ENCODE peak calls at places on chromosomes 4 and X, in five cellular contexts. H, C, Q, Y and I are unnamed samples.

GRCh38 chr4:79164961-79165610 is 160.8 kb downstream of the NAA11 start:
- DNase-seq in C (no peak), Y (no peak), H (no peak), Q (no peak), I (no peak)

GRCh38 chr4:125321709-125322362 is 7.1 kb downstream of the FAT4 start:
- DNase-seq in C (peak), H (no peak), Q (no peak), Y (peak), I (peak)

GRCh38 chrX:29890646-29891200 is 324.6 kb upstream of the MAGEB2 start:
- DNase-seq in Q (no peak), Y (peak), H (no peak), C (no peak), I (peak)

GRCh38 chr4:142519342-142519741 is 326.8 kb downstream of the INPP4B start:
- DNase-seq in C (no peak), Q (no peak), H (no peak), Y (peak), I (no peak)

GRCh38 chrX:24426340-24426913 is 38.7 kb upstream of the PDK3 start:
- DNase-seq in Q (no peak), H (peak), Y (no peak), C (peak), I (peak)

GRCh38 chr4:77817304-77818076 is 1.7 kb downstream of the CNOT6L start:
- DNase-seq in C (no peak), Y (peak), H (peak), Q (no peak), I (peak)

GRCh38 chr4:150828159-150828558 is 186.9 kb downstream of the LRBA start:
- DNase-seq in Y (no peak), Q (no peak), C (no peak), H (peak), I (no peak)

GRCh38 chr4:5051210-5051691 is at the start of gene STK32B:
- DNase-seq in Y (peak), C (no peak), Q (no peak), H (no peak), I (peak)

GRCh38 chr4:108828620-108829019 is 65.8 kb upstream of the ETNPPL start:
- DNase-seq in Y (no peak), C (no peak), Q (no peak), H (no peak), I (no peak)

GRCh38 chrX:133171962-133172708 is 46.0 kb downstream of the TFDP3 start:
- DNase-seq in H (peak), Q (peak), C (no peak), Y (no peak), I (peak)

GRCh38 chrX:23035493-23035892 is 35.7 kb downstream of the DDX53 start:
- DNase-seq in H (no peak), Q (no peak), Y (no peak), C (no peak), I (no peak)

GRCh38 chrX:74613350-74614192 is 853 bp downstream of the RLIM start:
- DNase-seq in C (no peak), H (peak), Y (peak), Q (no peak), I (peak)

GRCh38 chr4:151555151-151555945 is 146.4 kb downstream of the FHIP1A start:
- DNase-seq in Q (no peak), Y (peak), H (peak), C (no peak), I (no peak)

GRCh38 chr4:54228563-54229501 is at the start of gene PDGFRA:
- DNase-seq in C (no peak), Y (peak), Q (no peak), H (no peak), I (peak)

GRCh38 chr4:5365071-5366008 is 314.1 kb downstream of the STK32B start:
- DNase-seq in H (no peak), C (peak), Y (peak), Q (peak), I (peak)

GRCh38 chr4:4852591-4853362 is 6.7 kb upstream of the MSX1 start:
- DNase-seq in C (no peak), Y (peak), Q (no peak), H (no peak), I (peak)

GRCh38 chr4:84966382-84967291 is at the start of gene WDFY3:
- DNase-seq in Y (peak), C (no peak), H (no peak), Q (peak), I (peak)

GRCh38 chrX:101740642-101741041 is 81.0 kb upstream of the ARMCX2 start:
- DNase-seq in Y (no peak), C (no peak), Q (no peak), H (no peak), I (no peak)

GRCh38 chr4:138981930-138982390 is 33.6 kb upstream of the NOCT start:
- DNase-seq in Q (no peak), Y (peak), H (no peak), C (no peak), I (peak)

GRCh38 chr4:15013585-15013984 is 11.3 kb downstream of the CPEB2 start:
- DNase-seq in Q (no peak), Y (no peak), C (no peak), H (no peak), I (no peak)

GRCh38 chr4:15914736-15915135 is 23.8 kb downstream of the FGFBP1 start:
- DNase-seq in Q (no peak), Y (no peak), H (no peak), C (no peak), I (no peak)

GRCh38 chr4:627347-627746 is 2.0 kb downstream of the PDE6B start:
- DNase-seq in H (no peak), Y (no peak), Q (no peak), C (no peak), I (no peak)

GRCh38 chr4:148954011-148954749 is 512.0 kb upstream of the NR3C2 start:
- DNase-seq in Q (no peak), C (no peak), H (no peak), Y (no peak), I (no peak)

GRCh38 chr4:88191404-88191803 is 33.0 kb upstream of the ABCG2 start:
- DNase-seq in H (no peak), C (no peak), Y (no peak), Q (no peak), I (no peak)

GRCh38 chrX:100316987-100317386 is 93.1 kb downstream of the PCDH19 start:
- DNase-seq in H (no peak), Y (peak), Q (no peak), C (no peak), I (peak)

GRCh38 chrX:46918434-46918833 is 6.2 kb downstream of the JADE3 start:
- DNase-seq in Y (no peak), H (no peak), C (no peak), Q (no peak), I (peak)

DNA sequence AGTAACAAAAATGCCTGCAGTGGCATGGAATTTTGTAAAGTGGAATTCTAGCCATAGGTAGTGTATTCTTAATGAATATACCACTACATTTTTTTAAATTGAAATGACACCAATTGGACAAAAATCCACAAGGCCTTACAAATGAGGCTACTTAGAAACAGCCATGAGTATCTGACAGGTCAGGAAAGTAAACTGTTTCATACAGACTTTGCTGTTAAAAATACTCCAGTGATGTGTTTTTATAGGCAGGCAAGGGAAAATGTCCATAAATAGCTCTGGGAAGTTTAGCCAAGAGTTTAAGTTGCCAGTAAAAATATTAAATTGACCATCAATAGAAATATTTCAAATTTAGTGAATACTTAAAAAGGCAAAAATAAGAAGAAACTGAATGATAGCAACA is 41.8 kb upstream of the PDLIM5 start:
- DNase-seq in H (peak), Q (no peak), Y (peak), C (no peak), I (peak)
- H3K9ac ChIP-seq in H (no peak), Q (no peak), Y (no peak), C (no peak), I (peak)

GRCh38 chr4:146654976-146655761 is 16.5 kb downstream of the POU4F2 start:
- DNase-seq in H (no peak), C (no peak), Q (no peak), Y (peak), I (peak)
- H3K9ac ChIP-seq in H (no peak), C (no peak), Q (no peak), Y (no peak), I (no peak)

GRCh38 chr4:64001229-64001898 is 407.9 kb downstream of the TECRL start:
- DNase-seq in C (no peak), H (no peak), Y (no peak), Q (no peak), I (no peak)
- H3K9ac ChIP-seq in C (no peak), H (no peak), Y (no peak), Q (no peak), I (no peak)

DNA sequence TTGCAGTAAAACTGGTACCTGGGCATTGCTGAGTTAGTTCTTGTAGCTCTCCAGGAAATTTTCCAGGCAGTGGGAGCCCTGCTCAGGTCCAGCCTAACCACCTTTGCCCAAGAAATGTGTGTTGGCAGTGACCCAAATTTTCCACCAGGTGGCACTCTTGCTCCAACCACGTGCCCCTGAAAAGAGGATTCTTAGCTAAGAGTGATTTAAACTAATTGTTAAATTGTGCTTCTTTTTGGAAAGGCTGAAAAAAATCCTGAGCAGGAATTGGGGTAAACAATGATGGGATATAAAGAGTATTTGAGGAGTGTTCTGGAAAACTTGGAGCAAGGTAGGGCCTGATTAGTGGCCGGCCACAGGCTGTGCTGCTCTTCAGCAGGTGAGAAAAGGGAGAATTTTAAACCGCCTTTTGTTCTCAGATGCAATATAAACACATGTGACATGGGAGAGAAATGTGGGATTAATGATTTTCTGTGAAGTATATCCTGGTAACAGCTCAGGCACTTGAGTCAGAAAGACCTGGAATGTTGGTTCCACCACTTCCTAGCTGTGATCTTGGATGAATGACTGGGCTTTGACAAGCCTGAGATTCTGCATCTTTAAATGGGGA is 219.6 kb downstream of the PTTG2 start:
- DNase-seq in Y (peak), C (no peak), Q (no peak), H (peak), I (peak)
- H3K9ac ChIP-seq in Y (no peak), C (peak), Q (no peak), H (no peak), I (no peak)

GRCh38 chr4:8868321-8869001 is 3.2 kb downstream of the HMX1 start:
- DNase-seq in Q (no peak), H (no peak), Y (no peak), C (no peak), I (no peak)

GRCh38 chr4:8869002-8869878 is 2.4 kb downstream of the HMX1 start:
- DNase-seq in Q (no peak), Y (no peak), C (no peak), H (no peak), I (no peak)

GRCh38 chr4:8866421-8866820 is 5.2 kb downstream of the HMX1 start:
- DNase-seq in Y (no peak), C (no peak), H (no peak), Q (no peak), I (no peak)

GRCh38 chr4:8866828-8867623 is 4.6 kb downstream of the HMX1 start:
- DNase-seq in Q (no peak), H (no peak), C (no peak), Y (no peak), I (no peak)

DNA sequence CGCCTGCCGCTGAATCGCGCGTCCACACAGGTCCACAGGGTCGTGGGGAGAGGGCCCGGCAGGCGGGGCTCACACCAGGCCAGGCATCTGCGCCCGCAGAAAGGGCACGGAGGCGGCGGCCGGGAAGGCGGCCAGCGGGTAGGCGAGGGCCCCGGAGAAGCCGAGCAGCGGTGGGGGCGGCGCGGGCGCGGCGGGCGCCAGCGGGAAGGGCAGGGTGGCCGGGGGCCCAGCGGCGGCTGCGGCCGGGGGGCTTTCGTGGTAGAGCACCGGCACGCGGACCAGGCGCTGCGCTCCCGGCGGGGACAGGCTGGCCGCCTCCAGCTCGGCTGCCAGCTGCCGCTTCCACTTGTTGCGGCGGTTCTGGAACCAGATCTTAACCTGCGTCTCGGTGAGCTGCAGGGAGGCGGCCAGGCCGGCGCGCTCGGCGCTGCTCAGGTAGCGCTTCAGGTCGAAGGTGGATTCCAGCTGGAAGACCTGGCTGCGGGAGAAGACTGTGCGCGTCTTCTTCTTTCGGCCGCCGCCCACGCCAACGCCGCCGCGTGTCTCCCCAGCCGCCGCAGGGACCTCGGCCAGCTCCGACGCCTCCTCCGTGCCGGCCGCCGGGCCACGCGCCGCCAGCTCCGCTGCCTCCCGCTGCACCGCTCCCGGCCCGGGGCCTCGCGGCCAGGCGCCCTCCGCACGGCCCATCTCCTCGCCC is 3.9 kb downstream of the HMX1 start:
- DNase-seq in C (no peak), H (no peak), Q (no peak), Y (no peak), I (no peak)
- H3K9ac ChIP-seq in C (no peak), H (no peak), Q (no peak), Y (no peak), I (no peak)

GRCh38 chrX:41382699-41383645 is 49.0 kb downstream of the DDX3X start:
- DNase-seq in C (no peak), H (no peak), Q (peak), Y (peak), I (peak)

GRCh38 chrX:41389311-41389888 is 55.4 kb downstream of the DDX3X start:
- DNase-seq in Q (no peak), H (no peak), C (no peak), Y (no peak), I (no peak)

GRCh38 chrX:41384041-41384705 is 50.2 kb downstream of the DDX3X start:
- DNase-seq in H (no peak), Y (peak), C (no peak), Q (peak), I (peak)

GRCh38 chrX:41388543-41388942 is 54.6 kb downstream of the DDX3X start:
- DNase-seq in H (no peak), C (no peak), Q (no peak), Y (no peak), I (no peak)

DNA sequence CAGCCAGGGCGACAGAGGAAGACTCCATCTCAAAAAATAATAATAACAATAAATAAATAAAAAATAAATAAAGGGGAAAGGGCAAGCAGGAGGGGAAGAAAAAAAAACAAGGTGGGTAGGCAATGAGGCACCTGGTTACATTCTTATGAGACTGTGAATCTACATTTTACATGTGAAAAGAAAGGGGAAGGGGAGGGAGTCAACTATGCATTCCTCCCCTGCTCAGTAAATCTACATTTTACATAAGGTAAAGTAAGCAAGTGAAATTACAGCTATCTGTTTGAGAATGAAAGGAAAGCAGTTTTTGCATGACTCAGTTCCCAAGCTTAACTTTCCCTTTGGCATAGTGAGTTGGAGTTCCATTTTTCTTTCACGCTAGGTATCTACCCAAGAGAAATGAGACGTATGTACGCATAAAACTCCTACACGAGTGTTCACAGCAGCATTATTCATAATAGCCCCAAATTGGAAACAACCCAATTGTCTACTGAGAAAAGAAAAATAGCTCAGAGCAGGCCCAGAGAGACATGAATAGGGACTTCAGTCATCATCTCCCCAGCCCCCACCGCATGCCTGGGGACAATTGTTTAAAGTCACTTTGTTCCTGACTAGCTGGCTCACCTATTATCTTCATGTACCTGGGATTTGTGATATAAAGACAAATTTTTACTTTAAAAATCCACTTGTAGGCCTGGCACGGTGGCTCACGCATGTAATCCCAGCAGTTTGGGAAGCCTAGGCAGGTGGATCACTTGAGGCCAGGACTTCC is 52.4 kb downstream of the DDX3X start:
- DNase-seq in Y (peak), C (no peak), Q (no peak), H (no peak), I (peak)
- H3K9ac ChIP-seq in Y (no peak), C (no peak), Q (no peak), H (no peak), I (no peak)

DNA sequence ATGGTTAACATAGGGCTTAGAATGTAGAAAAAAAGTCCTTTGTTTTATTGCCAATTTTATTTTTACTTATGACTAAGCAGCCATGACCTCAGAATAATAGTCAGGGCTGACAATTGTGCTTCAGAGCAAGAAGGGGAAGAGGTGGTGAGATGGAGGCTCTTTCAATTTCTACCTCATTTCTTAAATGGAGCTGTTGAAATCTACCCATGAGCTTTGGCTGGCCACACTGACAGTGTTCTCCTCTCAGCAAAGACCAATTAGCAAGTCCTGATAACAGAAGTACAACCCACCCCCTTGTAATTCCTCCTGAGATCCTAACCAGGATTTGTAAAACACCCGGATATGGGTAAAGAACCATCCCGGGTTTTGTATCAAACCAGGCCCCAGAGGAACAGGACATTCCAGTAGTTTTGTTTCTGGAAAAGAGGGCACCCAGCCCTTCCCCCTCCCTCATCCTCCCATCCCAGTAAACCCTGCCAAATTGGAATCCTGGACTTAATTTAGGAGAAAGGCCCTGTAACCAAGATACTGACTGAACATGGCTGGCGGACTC is at the start of gene HEPH:
- DNase-seq in H (no peak), C (no peak), Q (no peak), Y (peak), I (peak)
- H3K9ac ChIP-seq in H (no peak), C (no peak), Q (no peak), Y (no peak), I (peak)

GRCh38 chr4:153954654-153955053 is 165.8 kb upstream of the SFRP2 start:
- DNase-seq in C (no peak), H (no peak), Y (no peak), Q (no peak), I (no peak)

GRCh38 chr4:153947998-153948397 is 159.1 kb upstream of the SFRP2 start:
- DNase-seq in C (no peak), Y (no peak), Q (no peak), H (no peak), I (no peak)

GRCh38 chr4:153947124-153947523 is 158.2 kb upstream of the SFRP2 start:
- DNase-seq in C (no peak), H (no peak), Y (no peak), Q (no peak), I (no peak)

GRCh38 chr4:153945704-153946103 is 156.8 kb upstream of the SFRP2 start:
- DNase-seq in Q (no peak), C (no peak), H (no peak), Y (no peak), I (no peak)

GRCh38 chr4:153950100-153950979 is 161.5 kb upstream of the SFRP2 start:
- DNase-seq in H (no peak), Q (no peak), Y (peak), C (no peak), I (no peak)
- H3K9ac ChIP-seq in H (no peak), Q (no peak), Y (no peak), C (no peak), I (no peak)